ENCODE peak calls at places on chromosomes 5 and 9, in seven cellular contexts. One of them, this sample, is unnamed.

GRCh38 chr5:83474170-83474796 is 2.7 kb downstream of the VCAN start:
- DNase-seq in brain microvascular endothelial cell: peak; percentile 90
- DNase-seq in neuronal stem cell: peak; percentile 85
- DNase-seq in HFFc6: peak; percentile 75
- DNase-seq in GM04504: peak; percentile 65
- DNase-seq in stimulated activated CD8-positive, alpha-beta memory T cell treated with anti-CD3 and anti-CD28 coated beads, Interleukin-15, amount 100 ng/mL, for 1 hour: no peak
- DNase-seq in IMR-90: peak; percentile 88
- DNase-seq in this sample: peak; percentile 86

GRCh38 chr5:143337946-143338345 is 65.5 kb downstream of the NR3C1 start:
- DNase-seq in brain microvascular endothelial cell: no peak
- DNase-seq in neuronal stem cell: no peak
- DNase-seq in HFFc6: no peak
- DNase-seq in GM04504: no peak
- DNase-seq in stimulated activated CD8-positive, alpha-beta memory T cell treated with anti-CD3 and anti-CD28 coated beads, Interleukin-15, amount 100 ng/mL, for 1 hour: no peak
- DNase-seq in IMR-90: peak; percentile 77
- DNase-seq in this sample: no peak

GRCh38 chr9:127854169-127854833 is at the start of gene ENG:
- DNase-seq in brain microvascular endothelial cell: peak; percentile 44
- DNase-seq in neuronal stem cell: no peak
- DNase-seq in HFFc6: peak; percentile 63
- DNase-seq in GM04504: peak; percentile 42
- DNase-seq in stimulated activated CD8-positive, alpha-beta memory T cell treated with anti-CD3 and anti-CD28 coated beads, Interleukin-15, amount 100 ng/mL, for 1 hour: no peak
- DNase-seq in IMR-90: peak; percentile 59
- DNase-seq in this sample: no peak

GRCh38 chr5:143311428-143311827 is 92.1 kb downstream of the NR3C1 start:
- DNase-seq in brain microvascular endothelial cell: peak; percentile 79
- DNase-seq in neuronal stem cell: no peak
- DNase-seq in HFFc6: peak; percentile 82
- DNase-seq in GM04504: peak; percentile 23
- DNase-seq in stimulated activated CD8-positive, alpha-beta memory T cell treated with anti-CD3 and anti-CD28 coated beads, Interleukin-15, amount 100 ng/mL, for 1 hour: no peak
- DNase-seq in IMR-90: peak; percentile 96
- DNase-seq in this sample: peak; percentile 47

GRCh38 chr5:39775458-39776365 is 350.9 kb upstream of the DAB2 start:
- DNase-seq in brain microvascular endothelial cell: peak; percentile 78
- DNase-seq in neuronal stem cell: no peak
- DNase-seq in HFFc6: peak; percentile 78
- DNase-seq in GM04504: peak; percentile 45
- DNase-seq in stimulated activated CD8-positive, alpha-beta memory T cell treated with anti-CD3 and anti-CD28 coated beads, Interleukin-15, amount 100 ng/mL, for 1 hour: no peak
- DNase-seq in IMR-90: peak; percentile 92
- DNase-seq in this sample: peak; percentile 79

GRCh38 chr5:107696071-107696470 is 25.3 kb upstream of the EFNA5 start:
- DNase-seq in brain microvascular endothelial cell: no peak
- DNase-seq in neuronal stem cell: peak; percentile 35
- DNase-seq in HFFc6: no peak
- DNase-seq in GM04504: no peak
- DNase-seq in stimulated activated CD8-positive, alpha-beta memory T cell treated with anti-CD3 and anti-CD28 coated beads, Interleukin-15, amount 100 ng/mL, for 1 hour: no peak
- DNase-seq in IMR-90: no peak
- DNase-seq in this sample: no peak

GRCh38 chr5:173329370-173330150 is 1.3 kb upstream of the STC2 start:
- DNase-seq in brain microvascular endothelial cell: no peak
- DNase-seq in neuronal stem cell: no peak
- DNase-seq in HFFc6: no peak
- DNase-seq in GM04504: no peak
- DNase-seq in stimulated activated CD8-positive, alpha-beta memory T cell treated with anti-CD3 and anti-CD28 coated beads, Interleukin-15, amount 100 ng/mL, for 1 hour: no peak
- DNase-seq in IMR-90: no peak
- DNase-seq in this sample: no peak

GRCh38 chr5:108143581-108143980 is 238.3 kb downstream of the FBXL17 start:
- DNase-seq in brain microvascular endothelial cell: peak; percentile 46
- DNase-seq in neuronal stem cell: no peak
- DNase-seq in HFFc6: peak; percentile 48
- DNase-seq in GM04504: peak; percentile 12
- DNase-seq in stimulated activated CD8-positive, alpha-beta memory T cell treated with anti-CD3 and anti-CD28 coated beads, Interleukin-15, amount 100 ng/mL, for 1 hour: no peak
- DNase-seq in IMR-90: peak; percentile 67
- DNase-seq in this sample: no peak

This sample was measured in RCC 7860.